ENCODE peak calls at places on chromosome 9, in four cellular contexts. U is HL-60, E is GM12878, F is K562. Z is an unnamed sample.

GRCh38 chr9:35423499-35423898 is 66.4 kb upstream of the RUSC2 start:
- DNase-seq in F (no peak), E (no peak), U (no peak), Z (no peak)

GRCh38 chr9:83067579-83067978 is 4.6 kb upstream of the RASEF start:
- DNase-seq in U (no peak), E (no peak), F (no peak), Z (no peak)

GRCh38 chr9:97703437-97704326 is 6.5 kb upstream of the XPA start:
- DNase-seq in E (peak; percentile 51), U (no peak), F (peak; percentile 51), Z (no peak)

GRCh38 chr9:87036482-87036881 is 89.2 kb upstream of the GAS1 start:
- DNase-seq in U (no peak), F (no peak), E (no peak), Z (no peak)

GRCh38 chr9:136686794-136687711 is at the start of gene AGPAT2:
- DNase-seq in F (peak; percentile 89), U (peak; percentile 82), E (no peak), Z (peak; percentile 95)

GRCh38 chr9:34443533-34443932 is 14.8 kb downstream of the FAM219A start:
- DNase-seq in U (no peak), F (no peak), E (no peak), Z (no peak)

GRCh38 chr9:120441446-120442279 is 138.3 kb downstream of the CDK5RAP2 start:
- DNase-seq in U (no peak), F (no peak), E (no peak), Z (no peak)

GRCh38 chr9:120965344-120966004 is 38.9 kb upstream of the TRAF1 start:
- DNase-seq in E (no peak), U (no peak), F (no peak), Z (no peak)

GRCh38 chr9:15697459-15697858 is 144.6 kb downstream of the CCDC171 start:
- DNase-seq in F (peak; percentile 1), E (no peak), U (no peak), Z (no peak)

GRCh38 chr9:109450346-109450745 is 47.8 kb downstream of the PTPN3 start:
- DNase-seq in E (no peak), F (no peak), U (no peak), Z (no peak)

GRCh38 chr9:107760469-107761242 is 271.1 kb upstream of the KLF4 start:
- DNase-seq in E (no peak), F (no peak), U (peak; percentile 93), Z (no peak)

GRCh38 chr9:136093995-136094881 is 851 bp downstream of the NACC2 start:
- DNase-seq in U (peak; percentile 86), F (peak; percentile 78), E (no peak), Z (no peak)

GRCh38 chr9:115668506-115668905 is 485.1 kb upstream of the PAPPA start:
- DNase-seq in E (no peak), U (no peak), F (no peak), Z (no peak)

GRCh38 chr9:17578911-17579793 is at the start of gene SH3GL2:
- DNase-seq in U (peak; percentile 1), E (no peak), F (no peak), Z (peak; percentile 47)

GRCh38 chr9:115098226-115098965 is 19.6 kb downstream of the TNC start:
- DNase-seq in U (no peak), F (no peak), E (no peak), Z (no peak)

GRCh38 chr9:135070198-135070951 is 17.1 kb upstream of the OLFM1 start:
- DNase-seq in U (no peak), E (no peak), F (no peak), Z (no peak)

GRCh38 chr9:135376511-135377173 is 102.9 kb upstream of the PPP1R26 start:
- DNase-seq in E (no peak), U (no peak), F (no peak), Z (no peak)

GRCh38 chr9:117138257-117138656 is 276.6 kb downstream of the ASTN2 start:
- DNase-seq in F (no peak), E (no peak), U (no peak), Z (no peak)

GRCh38 chr9:16925426-16925825 is 55.0 kb upstream of the BNC2 start:
- DNase-seq in E (no peak), F (no peak), U (no peak), Z (no peak)

DNA sequence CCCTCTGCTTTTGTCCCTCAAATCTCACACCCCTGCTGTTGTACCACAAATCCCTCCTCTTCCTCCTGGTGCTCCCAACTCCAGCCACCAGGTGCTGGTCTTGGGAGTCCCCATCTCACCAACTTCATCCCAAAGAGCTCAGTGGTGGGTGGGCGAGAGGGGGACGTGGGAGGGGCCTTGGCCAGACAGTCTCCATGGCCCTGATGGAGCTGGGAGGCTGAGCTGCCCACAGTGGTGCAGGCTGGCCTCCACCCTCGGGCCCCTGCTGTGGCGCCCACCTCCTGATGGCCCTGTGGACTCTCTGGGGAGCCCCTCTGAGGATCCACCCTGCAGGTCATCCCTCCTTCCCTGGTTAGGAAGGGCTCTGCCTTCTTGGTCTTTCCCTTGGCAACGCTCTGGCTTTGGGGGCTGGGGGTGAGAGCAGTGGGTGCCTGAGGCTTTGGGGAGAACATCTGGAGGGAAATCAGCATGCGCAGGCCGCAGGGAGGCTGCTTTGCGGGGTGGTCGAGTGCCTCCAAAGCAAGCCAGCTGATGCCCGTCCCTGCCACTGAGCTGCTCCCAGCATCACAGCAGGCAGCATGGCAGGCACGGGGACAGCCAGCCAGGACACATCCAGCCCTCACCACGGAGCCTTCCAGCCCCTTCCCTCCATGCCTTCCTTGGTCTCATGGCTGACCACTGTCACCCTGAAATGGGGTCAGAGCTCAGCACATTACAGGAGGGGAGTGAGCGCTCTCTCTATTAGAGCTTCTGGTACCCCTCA is 7.6 kb upstream of the FAM163B start:
- DNase-seq in E (no peak), U (no peak), F (no peak), Z (no peak)
- TF ChIP-seq SPI1 in E (no peak), U (no peak), F (no peak), Z (no peak)

GRCh38 chr9:126394802-126395201 is 68.2 kb downstream of the MVB12B start:
- DNase-seq in U (no peak), E (no peak), F (no peak), Z (no peak)

GRCh38 chr9:126390923-126391322 is 64.3 kb downstream of the MVB12B start:
- DNase-seq in E (no peak), F (no peak), U (no peak), Z (no peak)

GRCh38 chr9:126393876-126394275 is 67.2 kb downstream of the MVB12B start:
- DNase-seq in U (no peak), F (no peak), E (no peak), Z (no peak)

GRCh38 chr9:126391713-126392661 is 65.4 kb downstream of the MVB12B start:
- DNase-seq in F (no peak), E (no peak), U (no peak), Z (no peak)

GRCh38 chr9:126392662-126393383 is 66.2 kb downstream of the MVB12B start:
- DNase-seq in F (no peak), E (no peak), U (no peak), Z (no peak)
- TF ChIP-seq POLR2AphosphoS5 in F (no peak), E (no peak), U (no peak), Z (no peak)

GRCh38 chr9:31302620-31303418 is 1081.6 kb upstream of the ACO1 start:
- DNase-seq in E (no peak), U (no peak), F (no peak), Z (no peak)

DNA sequence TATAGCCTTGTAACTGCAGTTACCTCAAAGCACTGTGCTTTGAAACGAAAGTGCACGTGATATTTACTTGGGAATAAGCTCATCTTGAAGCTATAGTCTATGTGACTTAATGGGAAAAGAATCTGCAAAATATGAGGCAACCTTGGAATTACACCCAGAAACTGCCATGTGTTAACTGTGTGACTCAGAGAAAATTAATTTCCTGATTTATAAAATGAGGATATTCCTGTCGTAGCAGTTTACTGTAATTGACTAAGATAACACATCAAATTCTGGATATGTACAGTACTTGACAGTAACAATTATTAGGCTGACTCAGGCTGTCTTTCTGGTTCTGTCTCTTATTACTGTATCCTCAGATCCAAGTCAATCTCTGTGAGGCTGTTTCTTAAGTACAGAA is 1079.9 kb upstream of the ACO1 start:
- DNase-seq in U (no peak), E (no peak), F (no peak), Z (no peak)
- TF ChIP-seq SPI1 in U (no peak), E (no peak), F (no peak), Z (no peak)

DNA sequence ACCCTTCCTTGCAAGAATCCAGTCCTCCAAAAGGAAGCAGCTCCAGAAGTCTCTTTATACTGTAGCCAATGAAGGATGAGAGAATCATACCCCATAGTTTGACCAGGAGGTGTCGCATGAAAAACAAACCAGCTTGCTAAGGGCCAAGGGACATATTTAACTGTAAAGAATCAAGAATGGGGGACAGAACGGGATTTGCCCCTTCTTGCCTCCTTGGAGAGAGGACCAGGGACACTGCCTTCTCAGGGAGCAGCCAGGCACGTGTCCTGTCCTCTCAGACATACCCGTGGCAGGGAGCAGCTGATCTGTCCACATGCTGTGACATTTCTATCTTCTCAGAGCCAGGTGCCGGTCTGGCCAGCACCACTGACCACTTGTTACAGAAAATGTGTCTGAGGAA is 11.7 kb downstream of the PRUNE2 start:
- DNase-seq in E (no peak), U (no peak), F (peak; percentile 3), Z (no peak)
- TF ChIP-seq POLR2AphosphoS5 in E (no peak), U (no peak), F (no peak), Z (no peak)

Z was measured in GM12891.